ENCODE peak calls at places on chromosomes 4 and X, in seven cellular contexts. One of them, this sample, is unnamed.

GRCh38 chr4:181966084-181966483 is 277.1 kb upstream of the TENM3 start:
- DNase-seq in cerebellum: no peak
- DNase-seq in AG10803: peak; percentile 58
- DNase-seq in H9: no peak
- DNase-seq in stimulated activated CD8-positive, alpha-beta memory T cell treated with anti-CD3 and anti-CD28 coated beads, Interleukin-2, amount 100 ng/mL, for 1 hour: no peak
- DNase-seq in Calu3: no peak
- DNase-seq in amniotic epithelial cell: peak; percentile 40
- DNase-seq in this sample: no peak

GRCh38 chr4:128700659-128701350 is 108.7 kb upstream of the JADE1 start:
- DNase-seq in cerebellum: no peak
- DNase-seq in AG10803: peak; percentile 43
- DNase-seq in H9: no peak
- DNase-seq in stimulated activated CD8-positive, alpha-beta memory T cell treated with anti-CD3 and anti-CD28 coated beads, Interleukin-2, amount 100 ng/mL, for 1 hour: no peak
- DNase-seq in Calu3: no peak
- DNase-seq in amniotic epithelial cell: no peak
- DNase-seq in this sample: no peak

GRCh38 chr4:120156115-120156718 is 89.6 kb upstream of the MAD2L1 start:
- DNase-seq in cerebellum: peak; percentile 7
- DNase-seq in AG10803: peak; percentile 78
- DNase-seq in H9: no peak
- DNase-seq in stimulated activated CD8-positive, alpha-beta memory T cell treated with anti-CD3 and anti-CD28 coated beads, Interleukin-2, amount 100 ng/mL, for 1 hour: no peak
- DNase-seq in Calu3: peak; percentile 43
- DNase-seq in amniotic epithelial cell: peak; percentile 77
- DNase-seq in this sample: peak; percentile 79

GRCh38 chrX:11290673-11291072 is 2.5 kb upstream of the AMELX start:
- DNase-seq in cerebellum: no peak
- DNase-seq in AG10803: no peak
- DNase-seq in H9: no peak
- DNase-seq in stimulated activated CD8-positive, alpha-beta memory T cell treated with anti-CD3 and anti-CD28 coated beads, Interleukin-2, amount 100 ng/mL, for 1 hour: no peak
- DNase-seq in Calu3: no peak
- DNase-seq in amniotic epithelial cell: no peak
- DNase-seq in this sample: no peak

GRCh38 chrX:19602866-19603620 is 87.7 kb upstream of the MAP3K15 start:
- DNase-seq in cerebellum: no peak
- DNase-seq in AG10803: peak; percentile 55
- DNase-seq in H9: no peak
- DNase-seq in stimulated activated CD8-positive, alpha-beta memory T cell treated with anti-CD3 and anti-CD28 coated beads, Interleukin-2, amount 100 ng/mL, for 1 hour: no peak
- DNase-seq in Calu3: peak; percentile 15
- DNase-seq in amniotic epithelial cell: peak; percentile 62
- DNase-seq in this sample: no peak

GRCh38 chr4:151753056-151753455 is 7.8 kb downstream of the GATB start:
- DNase-seq in cerebellum: no peak
- DNase-seq in AG10803: no peak
- DNase-seq in H9: no peak
- DNase-seq in stimulated activated CD8-positive, alpha-beta memory T cell treated with anti-CD3 and anti-CD28 coated beads, Interleukin-2, amount 100 ng/mL, for 1 hour: no peak
- DNase-seq in Calu3: no peak
- DNase-seq in amniotic epithelial cell: no peak
- DNase-seq in this sample: no peak

GRCh38 chrX:40806511-40807220 is 71.3 kb upstream of the MED14 start:
- DNase-seq in cerebellum: no peak
- DNase-seq in AG10803: no peak
- DNase-seq in H9: no peak
- DNase-seq in stimulated activated CD8-positive, alpha-beta memory T cell treated with anti-CD3 and anti-CD28 coated beads, Interleukin-2, amount 100 ng/mL, for 1 hour: no peak
- DNase-seq in Calu3: no peak
- DNase-seq in amniotic epithelial cell: no peak
- DNase-seq in this sample: no peak

GRCh38 chrX:57925806-57926205 is 15.5 kb upstream of the ZXDA start:
- DNase-seq in cerebellum: no peak
- DNase-seq in AG10803: no peak
- DNase-seq in H9: no peak
- DNase-seq in stimulated activated CD8-positive, alpha-beta memory T cell treated with anti-CD3 and anti-CD28 coated beads, Interleukin-2, amount 100 ng/mL, for 1 hour: no peak
- DNase-seq in Calu3: no peak
- DNase-seq in amniotic epithelial cell: no peak
- DNase-seq in this sample: no peak

GRCh38 chr4:7325541-7325940 is 109.2 kb downstream of the PSAPL1 start:
- DNase-seq in cerebellum: no peak
- DNase-seq in AG10803: no peak
- DNase-seq in H9: no peak
- DNase-seq in stimulated activated CD8-positive, alpha-beta memory T cell treated with anti-CD3 and anti-CD28 coated beads, Interleukin-2, amount 100 ng/mL, for 1 hour: no peak
- DNase-seq in Calu3: no peak
- DNase-seq in amniotic epithelial cell: no peak
- DNase-seq in this sample: no peak

GRCh38 chrX:7448123-7448522 is 300.2 kb upstream of the PUDP start:
- DNase-seq in cerebellum: no peak
- DNase-seq in AG10803: no peak
- DNase-seq in H9: no peak
- DNase-seq in stimulated activated CD8-positive, alpha-beta memory T cell treated with anti-CD3 and anti-CD28 coated beads, Interleukin-2, amount 100 ng/mL, for 1 hour: no peak
- DNase-seq in Calu3: no peak
- DNase-seq in amniotic epithelial cell: no peak
- DNase-seq in this sample: no peak

GRCh38 chr4:110514889-110515479 is 39.0 kb downstream of the ENPEP start:
- DNase-seq in cerebellum: peak; percentile 2
- DNase-seq in AG10803: peak; percentile 36
- DNase-seq in H9: no peak
- DNase-seq in stimulated activated CD8-positive, alpha-beta memory T cell treated with anti-CD3 and anti-CD28 coated beads, Interleukin-2, amount 100 ng/mL, for 1 hour: no peak
- DNase-seq in Calu3: no peak
- DNase-seq in amniotic epithelial cell: peak; percentile 25
- DNase-seq in this sample: peak; percentile 45

GRCh38 chr4:107392951-107393350 is 327.1 kb downstream of the PAPSS1 start:
- DNase-seq in cerebellum: no peak
- DNase-seq in AG10803: peak; percentile 83
- DNase-seq in H9: no peak
- DNase-seq in stimulated activated CD8-positive, alpha-beta memory T cell treated with anti-CD3 and anti-CD28 coated beads, Interleukin-2, amount 100 ng/mL, for 1 hour: no peak
- DNase-seq in Calu3: no peak
- DNase-seq in amniotic epithelial cell: peak; percentile 11
- DNase-seq in this sample: no peak

GRCh38 chr4:110618091-110619000 is 4.5 kb downstream of the PITX2 start:
- DNase-seq in cerebellum: no peak
- DNase-seq in AG10803: no peak
- DNase-seq in H9: peak; percentile 88
- DNase-seq in stimulated activated CD8-positive, alpha-beta memory T cell treated with anti-CD3 and anti-CD28 coated beads, Interleukin-2, amount 100 ng/mL, for 1 hour: no peak
- DNase-seq in Calu3: no peak
- DNase-seq in amniotic epithelial cell: peak; percentile 80
- DNase-seq in this sample: no peak

GRCh38 chr4:91502365-91502764 is 801.4 kb upstream of the GRID2 start:
- DNase-seq in cerebellum: no peak
- DNase-seq in AG10803: no peak
- DNase-seq in H9: no peak
- DNase-seq in stimulated activated CD8-positive, alpha-beta memory T cell treated with anti-CD3 and anti-CD28 coated beads, Interleukin-2, amount 100 ng/mL, for 1 hour: no peak
- DNase-seq in Calu3: peak; percentile 19
- DNase-seq in amniotic epithelial cell: peak; percentile 20
- DNase-seq in this sample: peak; percentile 8

GRCh38 chr4:109131559-109131958 is 170.9 kb downstream of the COL25A1 start:
- DNase-seq in cerebellum: no peak
- DNase-seq in AG10803: no peak
- DNase-seq in H9: no peak
- DNase-seq in stimulated activated CD8-positive, alpha-beta memory T cell treated with anti-CD3 and anti-CD28 coated beads, Interleukin-2, amount 100 ng/mL, for 1 hour: no peak
- DNase-seq in Calu3: no peak
- DNase-seq in amniotic epithelial cell: no peak
- DNase-seq in this sample: no peak

GRCh38 chr4:8675383-8675782 is 82.8 kb downstream of the CPZ start:
- DNase-seq in cerebellum: no peak
- DNase-seq in AG10803: no peak
- DNase-seq in H9: peak; percentile 90
- DNase-seq in stimulated activated CD8-positive, alpha-beta memory T cell treated with anti-CD3 and anti-CD28 coated beads, Interleukin-2, amount 100 ng/mL, for 1 hour: no peak
- DNase-seq in Calu3: no peak
- DNase-seq in amniotic epithelial cell: no peak
- DNase-seq in this sample: no peak

GRCh38 chr4:66704243-66704642 is 841.1 kb downstream of the CENPC start:
- DNase-seq in cerebellum: no peak
- DNase-seq in AG10803: no peak
- DNase-seq in H9: no peak
- DNase-seq in stimulated activated CD8-positive, alpha-beta memory T cell treated with anti-CD3 and anti-CD28 coated beads, Interleukin-2, amount 100 ng/mL, for 1 hour: no peak
- DNase-seq in Calu3: no peak
- DNase-seq in amniotic epithelial cell: no peak
- DNase-seq in this sample: no peak

GRCh38 chr4:122827258-122827887 is 742 bp downstream of the FGF2 start:
- DNase-seq in cerebellum: peak; percentile 9
- DNase-seq in AG10803: peak; percentile 46
- DNase-seq in H9: no peak
- DNase-seq in stimulated activated CD8-positive, alpha-beta memory T cell treated with anti-CD3 and anti-CD28 coated beads, Interleukin-2, amount 100 ng/mL, for 1 hour: no peak
- DNase-seq in Calu3: peak; percentile 25
- DNase-seq in amniotic epithelial cell: peak; percentile 17
- DNase-seq in this sample: peak; percentile 55

This sample was measured in endothelial cell of umbilical vein.